ENCODE peak calls at places on chromosomes 6 and 20, in seven cellular contexts. K is IMR-90, V is breast epithelium, Y is tibial nerve, I is stomach, R is mucosa of descending colon, B is body of pancreas. S is an unnamed sample. For H3K36me3, the result is how much of the 10 kb centered on the place peaks cover.

GRCh38 chr6:134707342-134707982 is 242.4 kb downstream of the ALDH8A1 start:
- DNase-seq in V (no peak), R (no peak), Y (no peak), I (no peak), B (peak), K (peak), S (no peak)

GRCh38 chr6:2576499-2576898 is 174.2 kb downstream of the MYLK4 start:
- DNase-seq in I (no peak), Y (no peak), K (no peak), B (no peak), R (no peak), V (no peak), S (no peak)

GRCh38 chr6:30769088-30769852 is 24.9 kb upstream of the IER3 start:
- DNase-seq in V (peak), K (peak), I (peak), Y (no peak), R (no peak), B (peak), S (peak)

GRCh38 chr6:54847799-54848597 is 1.4 kb downstream of the FAM83B start:
- DNase-seq in Y (no peak), I (no peak), B (no peak), V (peak), R (no peak), K (peak), S (no peak)

GRCh38 chr6:3510617-3511016 is 53.8 kb upstream of the SLC22A23 start:
- DNase-seq in Y (no peak), R (no peak), V (no peak), I (no peak), B (no peak), K (no peak), S (no peak)

GRCh38 chr6:13331516-13332348 is 3.4 kb upstream of the TBC1D7 start:
- DNase-seq in I (no peak), R (no peak), K (peak), B (no peak), Y (no peak), V (no peak), S (no peak)

GRCh38 chr20:41715525-41715924 is 97.3 kb upstream of the CHD6 start:
- DNase-seq in B (no peak), Y (no peak), I (no peak), R (no peak), V (no peak), K (no peak), S (no peak)

GRCh38 chr6:125009578-125009977 is 47.3 kb downstream of the RNF217 start:
- DNase-seq in I (no peak), V (no peak), B (no peak), R (no peak), Y (no peak), K (peak), S (no peak)

GRCh38 chr6:75934643-75935472 is 137.6 kb downstream of the IMPG1 start:
- DNase-seq in I (no peak), B (peak), R (no peak), Y (peak), V (no peak), K (peak), S (peak)

GRCh38 chr20:50790651-50791277 is 4.1 kb upstream of the BCAS4 start:
- DNase-seq in V (peak), K (peak), Y (peak), B (peak), I (peak), R (peak), S (peak)

GRCh38 chr20:63577317-63577894 is 3.4 kb upstream of the HELZ2 start:
- DNase-seq in Y (no peak), V (peak), K (no peak), I (peak), R (peak), B (peak), S (peak)

DNA sequence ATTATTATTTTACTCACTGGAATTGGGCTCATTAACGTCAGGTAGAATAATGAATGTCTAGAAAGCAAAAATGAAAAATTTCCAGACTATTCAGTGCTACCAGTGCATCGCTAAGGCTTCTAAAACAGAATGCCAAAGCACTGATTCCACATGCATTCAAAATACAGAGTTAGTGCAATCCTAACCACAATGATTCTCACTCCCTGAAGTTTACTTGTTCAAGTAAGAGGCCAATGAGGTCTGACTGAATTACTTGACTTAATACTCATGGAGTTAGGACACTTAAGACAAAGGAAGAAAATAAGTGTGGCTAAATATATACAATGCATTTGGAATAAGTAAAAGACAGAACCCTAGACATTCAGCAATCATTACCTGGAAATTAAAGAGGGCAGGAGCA is 220.5 kb downstream of the PKHD1 start:
- DNase-seq in R (no peak), K (no peak), V (no peak), I (no peak), Y (no peak), B (no peak), S (no peak)
- TF ChIP-seq CTCF in R (no peak), K (no peak), V (no peak), I (no peak), Y (no peak), B (no peak), S (no peak)

GRCh38 chr20:25273541-25274358 is 25.9 kb downstream of the PYGB start:
- DNase-seq in B (no peak), R (no peak), I (peak), Y (no peak), K (no peak), V (peak), S (peak)
- H3K36me3 ChIP-seq in B (under half), R (under half), I (half or more), Y (half or more), K (half or more), V (under half), S (under half)

GRCh38 chr6:27631614-27631925 is 158.7 kb upstream of the ZNF184 start:
- DNase-seq in I (no peak), V (no peak), K (no peak), R (no peak), B (no peak), Y (no peak), S (no peak)
- H3K4me3 ChIP-seq in I (no peak), V (no peak), K (no peak), R (no peak), B (no peak), Y (no peak), S (no peak)

GRCh38 chr6:40998661-40999060 is 40.4 kb downstream of the UNC5CL start:
- DNase-seq in B (peak), R (no peak), K (no peak), V (no peak), Y (no peak), I (no peak), S (no peak)
- TF ChIP-seq CTCF in B (no peak), R (no peak), K (no peak), V (no peak), Y (no peak), I (no peak), S (no peak)

DNA sequence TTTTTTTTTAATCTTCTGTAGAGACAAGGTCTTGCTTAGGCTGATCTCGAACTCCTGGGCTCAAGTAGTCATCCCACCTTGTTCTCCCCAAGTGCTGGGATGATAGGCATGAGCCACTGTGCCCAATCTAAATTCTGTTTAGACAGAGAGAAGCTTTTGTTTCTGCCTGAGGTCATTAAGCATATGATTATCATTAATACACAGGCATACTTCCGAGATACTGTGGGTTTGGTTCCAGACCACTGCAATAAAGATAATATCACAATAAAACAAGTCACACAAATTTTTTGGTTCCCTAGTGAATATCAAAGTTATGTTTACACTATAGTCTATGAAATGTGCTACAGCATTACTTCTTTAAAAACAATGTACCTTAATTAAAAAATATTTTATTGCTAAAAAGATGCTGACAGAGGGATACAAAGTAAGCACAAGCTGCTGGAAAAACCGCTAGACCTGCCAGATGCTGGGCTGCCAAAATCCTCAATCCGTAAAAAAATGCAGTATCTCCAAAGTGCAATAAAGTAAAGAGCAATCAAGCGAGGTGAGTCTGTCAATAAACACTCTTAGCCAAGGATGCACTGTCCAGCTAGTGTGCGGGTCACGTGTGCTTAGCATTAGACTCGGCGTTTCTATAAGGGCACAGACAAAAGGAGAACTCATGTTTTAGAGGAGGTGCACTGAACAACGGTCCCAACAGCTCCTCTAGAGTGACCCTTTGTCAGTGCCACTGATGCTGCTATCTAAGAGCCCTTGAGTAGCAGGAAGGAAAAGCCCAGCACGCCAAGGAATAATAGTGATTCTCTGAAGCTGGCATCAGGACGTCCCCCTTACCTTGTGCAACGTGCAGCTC is 16.1 kb downstream of the TXNDC5 start:
- DNase-seq in K (no peak), R (no peak), B (no peak), I (no peak), V (no peak), Y (no peak), S (no peak)
- H3K36me3 ChIP-seq in K (half or more), R (under half), B (half or more), I (half or more), V (under half), Y (half or more), S (under half)

GRCh38 chr6:129709909-129710721 is at the start of gene ARHGAP18:
- DNase-seq in Y (peak), V (peak), K (peak), R (peak), B (peak), I (peak), S (peak)

GRCh38 chr6:129708496-129709216 is 1.3 kb downstream of the ARHGAP18 start:
- DNase-seq in B (no peak), I (no peak), Y (no peak), R (no peak), V (no peak), K (no peak), S (no peak)

GRCh38 chr6:129707028-129707427 is 2.9 kb downstream of the ARHGAP18 start:
- DNase-seq in Y (no peak), K (no peak), V (no peak), I (no peak), B (no peak), R (no peak), S (no peak)

GRCh38 chr6:129709451-129709908 is 497 bp downstream of the ARHGAP18 start:
- DNase-seq in R (no peak), Y (peak), I (peak), K (peak), B (peak), V (no peak), S (peak)

GRCh38 chr6:129707882-129708495 is 2.0 kb downstream of the ARHGAP18 start:
- DNase-seq in I (no peak), Y (no peak), B (no peak), V (no peak), R (no peak), K (no peak), S (no peak)
- H3K4me3 ChIP-seq in I (peak), Y (peak), B (peak), V (peak), R (no peak), K (no peak), S (peak)

S was measured in adrenal gland.